ENCODE peak calls at places on chromosomes 11 and 22, in nine cellular contexts. One of them, this sample, is unnamed.

GRCh38 chr11:5631969-5632635 is 7.3 kb downstream of the TRIM34 start:
- DNase-seq in Peyer's patch: no peak
- DNase-seq in heart left ventricle: no peak
- DNase-seq in uterus: no peak
- DNase-seq in body of pancreas: no peak
- DNase-seq in IMR-90: no peak
- DNase-seq in sigmoid colon: no peak
- DNase-seq in transverse colon: no peak
- DNase-seq in esophagus squamous epithelium: no peak
- DNase-seq in this sample: no peak

GRCh38 chr11:47189100-47189834 is 3.0 kb upstream of the PACSIN3 start:
- DNase-seq in esophagus squamous epithelium: no peak
- DNase-seq in transverse colon: no peak
- DNase-seq in IMR-90: peak
- DNase-seq in uterus: no peak
- DNase-seq in body of pancreas: no peak
- DNase-seq in heart left ventricle: no peak
- DNase-seq in sigmoid colon: no peak
- DNase-seq in Peyer's patch: no peak
- DNase-seq in this sample: no peak

GRCh38 chr11:124582565-124582964 is 12.8 kb downstream of the OR8A1 start:
- DNase-seq in esophagus squamous epithelium: no peak
- DNase-seq in transverse colon: no peak
- DNase-seq in uterus: no peak
- DNase-seq in IMR-90: no peak
- DNase-seq in body of pancreas: no peak
- DNase-seq in sigmoid colon: no peak
- DNase-seq in heart left ventricle: no peak
- DNase-seq in Peyer's patch: no peak
- DNase-seq in this sample: no peak

GRCh38 chr11:79060081-79060480 is 380.7 kb downstream of the TENM4 start:
- DNase-seq in transverse colon: no peak
- DNase-seq in esophagus squamous epithelium: no peak
- DNase-seq in heart left ventricle: no peak
- DNase-seq in uterus: no peak
- DNase-seq in IMR-90: no peak
- DNase-seq in sigmoid colon: no peak
- DNase-seq in Peyer's patch: no peak
- DNase-seq in body of pancreas: no peak
- DNase-seq in this sample: no peak

GRCh38 chr22:35230839-35231584 is 26.3 kb upstream of the HMGXB4 start:
- DNase-seq in heart left ventricle: no peak
- DNase-seq in esophagus squamous epithelium: no peak
- DNase-seq in uterus: no peak
- DNase-seq in transverse colon: peak
- DNase-seq in body of pancreas: no peak
- DNase-seq in IMR-90: no peak
- DNase-seq in sigmoid colon: no peak
- DNase-seq in Peyer's patch: no peak
- DNase-seq in this sample: no peak

GRCh38 chr22:42919199-42919598 is 62.1 kb upstream of the ARFGAP3 start:
- DNase-seq in IMR-90: no peak
- DNase-seq in sigmoid colon: peak
- DNase-seq in body of pancreas: no peak
- DNase-seq in esophagus squamous epithelium: no peak
- DNase-seq in Peyer's patch: no peak
- DNase-seq in transverse colon: no peak
- DNase-seq in heart left ventricle: no peak
- DNase-seq in uterus: no peak
- DNase-seq in this sample: no peak

GRCh38 chr11:27722117-27722844 is 22.0 kb upstream of the BDNF start:
- DNase-seq in heart left ventricle: no peak
- DNase-seq in transverse colon: peak
- DNase-seq in sigmoid colon: no peak
- DNase-seq in body of pancreas: peak
- DNase-seq in esophagus squamous epithelium: no peak
- DNase-seq in uterus: no peak
- DNase-seq in IMR-90: peak
- DNase-seq in Peyer's patch: no peak
- DNase-seq in this sample: no peak

GRCh38 chr11:114059278-114059983 is at the start of gene ZBTB16:
- DNase-seq in body of pancreas: peak
- DNase-seq in esophagus squamous epithelium: no peak
- DNase-seq in sigmoid colon: peak
- DNase-seq in IMR-90: no peak
- DNase-seq in uterus: peak
- DNase-seq in transverse colon: peak
- DNase-seq in heart left ventricle: peak
- DNase-seq in Peyer's patch: peak
- DNase-seq in this sample: peak

DNA sequence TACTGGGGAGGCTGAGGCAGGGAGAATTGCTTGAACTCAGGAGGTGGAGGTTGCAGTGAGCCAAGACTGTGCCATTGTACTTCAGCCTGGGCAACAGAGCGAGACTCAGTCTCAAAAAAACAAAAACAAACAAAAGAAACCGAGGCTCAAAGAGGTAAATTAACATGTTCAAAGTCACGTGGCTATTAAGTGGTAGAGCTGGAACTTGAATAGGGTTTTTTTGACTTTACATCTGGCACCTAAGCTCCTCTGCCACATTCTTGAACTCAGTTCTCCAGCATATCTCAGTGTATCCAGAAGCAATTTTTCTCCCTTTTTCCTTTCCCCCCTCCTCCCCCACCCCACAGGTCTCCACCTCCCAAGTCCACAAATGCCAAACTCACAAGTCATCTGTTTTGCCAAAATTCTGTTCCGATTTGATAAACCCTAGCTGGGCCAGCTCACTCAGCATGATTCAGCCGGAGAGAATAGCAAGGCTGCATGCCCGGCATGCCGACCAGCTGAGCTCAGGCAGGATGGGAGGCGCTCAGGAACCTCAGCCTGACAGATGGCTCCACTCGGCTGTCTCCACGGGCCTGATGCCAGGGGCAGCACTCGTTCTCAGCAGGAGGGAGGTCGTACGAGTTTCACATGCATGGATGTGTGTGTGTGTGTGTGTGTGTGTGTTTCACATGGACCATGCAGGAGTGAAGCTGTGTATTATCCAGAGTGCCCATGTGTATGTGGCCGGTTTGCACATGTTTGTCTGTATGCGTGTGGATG is 63.2 kb upstream of the RRAS2 start:
- DNase-seq in uterus: peak
- DNase-seq in transverse colon: peak
- DNase-seq in sigmoid colon: peak
- DNase-seq in heart left ventricle: peak
- DNase-seq in Peyer's patch: peak
- DNase-seq in IMR-90: peak
- DNase-seq in body of pancreas: peak
- DNase-seq in esophagus squamous epithelium: peak
- DNase-seq in this sample: peak
- TF ChIP-seq POLR2A in uterus: no peak
- TF ChIP-seq POLR2A in transverse colon: no peak
- TF ChIP-seq POLR2A in sigmoid colon: no peak
- TF ChIP-seq POLR2A in heart left ventricle: no peak
- TF ChIP-seq POLR2A in Peyer's patch: no peak
- TF ChIP-seq POLR2A in IMR-90: no peak
- TF ChIP-seq POLR2A in body of pancreas: no peak
- TF ChIP-seq POLR2A in esophagus squamous epithelium: no peak
- TF ChIP-seq POLR2A in this sample: no peak

DNA sequence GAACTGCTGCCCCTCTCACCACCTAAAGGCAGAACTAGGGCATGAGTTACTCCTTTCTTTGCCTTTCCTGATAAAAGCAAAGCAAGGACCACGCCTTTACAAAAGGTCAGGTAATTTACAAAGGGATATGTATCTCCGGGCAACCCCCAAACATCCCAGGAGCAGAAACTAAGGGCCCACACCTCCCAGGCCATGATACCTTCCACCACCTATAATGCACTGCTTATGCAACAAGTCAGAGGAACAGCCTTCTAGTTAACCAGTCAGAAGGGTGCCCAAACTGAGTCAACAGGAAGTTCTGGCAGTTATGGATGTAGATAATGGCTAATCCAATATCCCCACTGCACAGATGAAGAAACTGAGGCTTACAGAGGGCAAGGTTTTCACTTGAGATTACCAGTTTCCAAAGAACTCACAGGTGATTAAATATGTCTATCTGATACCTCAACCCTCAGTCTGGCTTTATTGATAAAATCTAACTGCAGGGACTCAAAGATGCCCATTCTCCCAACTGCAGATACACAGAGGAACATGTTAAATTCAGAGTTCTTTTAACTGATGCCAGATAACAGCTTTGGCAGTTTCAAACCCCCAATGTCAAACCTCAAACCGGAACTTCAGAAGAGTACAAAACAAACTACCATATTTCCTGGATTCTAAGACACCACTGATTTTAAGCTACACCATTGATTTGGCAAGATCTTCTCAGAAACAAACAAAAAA is 16.8 kb upstream of the CASTOR1 start:
- DNase-seq in heart left ventricle: no peak
- DNase-seq in transverse colon: no peak
- DNase-seq in esophagus squamous epithelium: no peak
- DNase-seq in IMR-90: no peak
- DNase-seq in uterus: no peak
- DNase-seq in Peyer's patch: no peak
- DNase-seq in sigmoid colon: no peak
- DNase-seq in body of pancreas: no peak
- DNase-seq in this sample: no peak
- H3K4me3 ChIP-seq in heart left ventricle: no peak
- H3K4me3 ChIP-seq in transverse colon: no peak
- H3K4me3 ChIP-seq in esophagus squamous epithelium: no peak
- H3K4me3 ChIP-seq in IMR-90: no peak
- H3K4me3 ChIP-seq in uterus: no peak
- H3K4me3 ChIP-seq in Peyer's patch: peak
- H3K4me3 ChIP-seq in sigmoid colon: no peak
- H3K4me3 ChIP-seq in body of pancreas: no peak
- H3K4me3 ChIP-seq in this sample: no peak

GRCh38 chr22:28015676-28016601 is 96.9 kb upstream of the PITPNB start:
- DNase-seq in IMR-90: no peak
- DNase-seq in uterus: peak
- DNase-seq in esophagus squamous epithelium: no peak
- DNase-seq in body of pancreas: peak
- DNase-seq in heart left ventricle: no peak
- DNase-seq in sigmoid colon: peak
- DNase-seq in Peyer's patch: no peak
- DNase-seq in transverse colon: peak
- DNase-seq in this sample: peak

GRCh38 chr22:28018461-28018927 is 99.4 kb upstream of the PITPNB start:
- DNase-seq in transverse colon: peak
- DNase-seq in IMR-90: no peak
- DNase-seq in esophagus squamous epithelium: no peak
- DNase-seq in Peyer's patch: peak
- DNase-seq in uterus: peak
- DNase-seq in sigmoid colon: peak
- DNase-seq in body of pancreas: peak
- DNase-seq in heart left ventricle: peak
- DNase-seq in this sample: no peak

GRCh38 chr22:28017558-28017820 is 98.4 kb upstream of the PITPNB start:
- DNase-seq in uterus: no peak
- DNase-seq in transverse colon: no peak
- DNase-seq in Peyer's patch: peak
- DNase-seq in IMR-90: no peak
- DNase-seq in sigmoid colon: no peak
- DNase-seq in body of pancreas: no peak
- DNase-seq in heart left ventricle: no peak
- DNase-seq in esophagus squamous epithelium: no peak
- DNase-seq in this sample: no peak

GRCh38 chr22:28017859-28018258 is 98.8 kb upstream of the PITPNB start:
- DNase-seq in uterus: peak
- DNase-seq in transverse colon: peak
- DNase-seq in body of pancreas: peak
- DNase-seq in sigmoid colon: peak
- DNase-seq in IMR-90: no peak
- DNase-seq in heart left ventricle: peak
- DNase-seq in Peyer's patch: peak
- DNase-seq in esophagus squamous epithelium: no peak
- DNase-seq in this sample: no peak

DNA sequence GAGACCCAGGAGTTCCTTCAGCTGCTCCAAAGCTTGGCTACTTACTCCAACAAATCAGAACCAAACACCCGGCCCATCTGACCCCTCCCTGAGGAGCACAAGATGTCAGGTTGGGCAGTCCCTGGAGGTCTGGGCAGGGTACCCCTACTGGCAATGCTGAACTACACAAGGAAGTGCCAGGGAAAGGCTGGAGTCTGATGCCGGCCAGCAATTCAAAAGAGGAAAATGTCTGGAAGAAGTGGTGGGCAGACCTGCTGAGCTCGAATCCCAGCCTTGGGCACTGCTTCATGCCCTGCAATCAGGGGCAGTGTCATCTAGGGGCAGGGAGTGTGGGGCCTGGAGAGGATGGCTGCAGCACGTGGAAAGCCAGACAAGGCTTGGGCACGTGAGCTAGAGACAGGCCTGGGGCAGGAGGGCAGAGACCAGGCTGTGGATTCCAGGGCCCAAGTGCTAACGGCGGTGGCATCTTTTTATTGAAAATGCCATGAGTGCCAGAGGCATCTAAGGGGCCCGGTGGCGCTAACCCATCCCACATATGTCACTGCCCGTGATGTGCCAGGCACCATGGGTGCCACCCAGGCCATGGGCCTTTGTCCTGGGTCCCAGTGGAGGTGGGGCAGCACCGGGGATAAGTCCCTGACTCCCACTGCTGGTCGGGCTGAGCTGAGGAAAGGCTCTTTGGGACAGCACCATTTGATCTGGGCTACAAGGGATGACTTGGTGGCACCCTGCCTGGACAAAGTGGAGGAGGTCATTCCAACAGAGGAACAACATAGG is 97.9 kb upstream of the PITPNB start:
- DNase-seq in Peyer's patch: no peak
- DNase-seq in uterus: peak
- DNase-seq in heart left ventricle: no peak
- DNase-seq in body of pancreas: peak
- DNase-seq in transverse colon: peak
- DNase-seq in IMR-90: no peak
- DNase-seq in esophagus squamous epithelium: no peak
- DNase-seq in sigmoid colon: peak
- DNase-seq in this sample: no peak
- TF ChIP-seq CTCF in Peyer's patch: no peak
- TF ChIP-seq CTCF in uterus: no peak
- TF ChIP-seq CTCF in heart left ventricle: no peak
- TF ChIP-seq CTCF in body of pancreas: no peak
- TF ChIP-seq CTCF in transverse colon: no peak
- TF ChIP-seq CTCF in IMR-90: no peak
- TF ChIP-seq CTCF in esophagus squamous epithelium: no peak
- TF ChIP-seq CTCF in sigmoid colon: no peak
- TF ChIP-seq CTCF in this sample: no peak

DNA sequence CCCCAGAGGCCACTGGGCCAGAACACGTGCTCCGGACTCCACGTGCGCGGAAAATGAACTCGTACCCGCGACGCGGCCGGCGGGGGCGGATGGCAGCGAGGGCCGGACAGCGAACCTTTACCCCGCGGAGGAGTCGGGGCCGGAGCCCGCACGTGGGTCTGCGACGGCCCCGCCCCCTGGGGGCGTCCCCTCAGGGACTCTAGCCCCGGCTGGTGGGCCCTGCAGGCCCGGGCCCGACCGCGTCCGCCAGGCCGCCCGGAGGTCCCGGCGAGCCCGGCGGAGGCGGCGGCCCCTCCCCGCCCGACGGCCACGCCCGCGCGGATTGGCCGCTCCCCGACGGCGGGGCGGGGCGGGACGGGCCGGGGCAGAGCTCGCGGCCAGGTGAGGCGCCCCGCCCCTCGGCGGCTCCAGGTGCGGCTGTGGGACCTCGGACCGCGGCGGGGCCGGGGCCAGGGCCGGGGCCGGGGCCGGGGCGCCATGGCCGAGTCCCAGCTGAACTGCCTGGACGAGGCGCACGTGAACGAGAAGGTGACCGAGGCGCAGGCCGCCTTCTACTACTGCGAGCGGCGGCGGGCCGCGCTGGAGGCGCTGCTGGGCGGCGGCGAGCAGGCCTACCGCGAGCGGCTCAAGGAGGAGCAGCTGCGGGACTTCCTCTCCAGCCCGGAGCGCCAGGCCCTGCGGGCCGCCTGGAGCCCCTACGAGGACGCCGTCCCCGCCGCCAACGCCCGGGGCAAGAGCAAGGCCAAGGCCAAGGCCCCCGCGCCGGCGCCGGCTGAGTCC is at the start of gene FAM83F:
- DNase-seq in body of pancreas: peak
- DNase-seq in transverse colon: peak
- DNase-seq in esophagus squamous epithelium: no peak
- DNase-seq in heart left ventricle: no peak
- DNase-seq in uterus: no peak
- DNase-seq in sigmoid colon: no peak
- DNase-seq in Peyer's patch: peak
- DNase-seq in IMR-90: no peak
- DNase-seq in this sample: no peak
- TF ChIP-seq POLR2A in body of pancreas: peak
- TF ChIP-seq POLR2A in transverse colon: peak
- TF ChIP-seq POLR2A in esophagus squamous epithelium: peak
- TF ChIP-seq POLR2A in heart left ventricle: no peak
- TF ChIP-seq POLR2A in uterus: no peak
- TF ChIP-seq POLR2A in sigmoid colon: no peak
- TF ChIP-seq POLR2A in Peyer's patch: peak
- TF ChIP-seq POLR2A in IMR-90: no peak
- TF ChIP-seq POLR2A in this sample: no peak

This sample was measured in lower leg skin.